ENCODE peak calls at places on chromosomes 5 and 9, in six cellular contexts. Y is activated naive CD4-positive, alpha-beta T cell treated with anti-CD3 and anti-CD28 coated beads, Interleukin-2, amount 10 ng/mL, durations not matched to agents 7 days and 5 days; G is T-cell; C is T-helper 2 cell; R is Peyer's patch; N is stimulated activated CD4-positive, alpha-beta T cell treated with anti-CD3 and anti-CD28 coated beads, Interleukin-4, amount 100 ng/mL, for 4 hours. M is an unnamed sample.
A peak's percentile ranks its signal among the peaks of the same experiment; 100 is the strongest.

GRCh38 chr9:113456235-113456634 is 7.3 kb upstream of the RGS3 start:
- DNase-seq in C (no peak), Y (no peak), N (no peak), G (no peak), R (no peak), M (no peak)

GRCh38 chr5:93454896-93455295 is 126.1 kb downstream of the NR2F1-AS1 start:
- DNase-seq in Y (no peak), N (no peak), C (no peak), R (no peak), G (no peak), M (peak; percentile 6)

GRCh38 chr5:83473344-83474169 is 2.0 kb downstream of the VCAN start:
- DNase-seq in C (no peak), R (peak; percentile 25), Y (peak; percentile 56), N (peak; percentile 38), G (peak; percentile 14), M (peak; percentile 95)

GRCh38 chr5:58849995-58850667 is 267.3 kb downstream of the RAB3C start:
- DNase-seq in N (no peak), Y (no peak), G (no peak), R (no peak), C (no peak), M (peak; percentile 12)

GRCh38 chr9:106755727-106756126 is 107.2 kb upstream of the ZNF462 start:
- DNase-seq in C (no peak), R (no peak), Y (no peak), G (no peak), N (no peak), M (no peak)

GRCh38 chr9:87862536-87863268 is 20.0 kb upstream of the SPATA31E1 start:
- DNase-seq in R (no peak), Y (no peak), G (no peak), C (no peak), N (no peak), M (peak; percentile 85)

GRCh38 chr5:138179277-138179857 is 455 bp downstream of the KIF20A start:
- DNase-seq in G (no peak), Y (no peak), R (no peak), C (no peak), N (no peak), M (no peak)

GRCh38 chr9:134326754-134327526 is 685 bp downstream of the RXRA start:
- DNase-seq in R (no peak), C (no peak), N (no peak), G (no peak), Y (no peak), M (no peak)

GRCh38 chr5:2879701-2880100 is 128.2 kb upstream of the IRX2 start:
- DNase-seq in G (no peak), C (no peak), R (no peak), N (no peak), Y (no peak), M (no peak)

GRCh38 chr9:2466703-2467102 is 154.9 kb upstream of the VLDLR start:
- DNase-seq in G (no peak), R (no peak), C (no peak), N (no peak), Y (no peak), M (no peak)

GRCh38 chr5:111742595-111742994 is 14.4 kb downstream of the NREP start:
- DNase-seq in N (no peak), Y (no peak), G (no peak), C (no peak), R (no peak), M (peak; percentile 80)

GRCh38 chr5:15993934-15994333 is 185.7 kb downstream of the MARCHF11 start:
- DNase-seq in N (no peak), C (no peak), Y (no peak), G (no peak), R (no peak), M (no peak)

M was measured in kidney glomerular epithelial cell.